ENCODE peak calls at places on chromosomes 1 and 21, in six cellular contexts. V is right atrium auricular region, C is GM23338, A is MM.1S, P is heart left ventricle, U is neural progenitor cell. E is an unnamed sample.

GRCh38 chr1:226867461-226868054 is 2.9 kb upstream of the PSEN2 start:
- DNase-seq in P (no peak), A (no peak), C (peak; percentile 37), U (no peak), V (no peak), E (no peak)

GRCh38 chr1:6123816-6124215 is 56.3 kb downstream of the CHD5 start:
- DNase-seq in A (no peak), V (no peak), C (no peak), P (peak; percentile 7), U (no peak), E (no peak)

GRCh38 chr1:37038079-37038702 is 3.9 kb upstream of the GRIK3 start:
- DNase-seq in C (peak; percentile 63), U (peak; percentile 86), A (no peak), V (no peak), P (peak; percentile 42), E (peak; percentile 33)

GRCh38 chr1:20061866-20062265 is 8.1 kb upstream of the PLA2G5 start:
- DNase-seq in V (peak; percentile 21), C (no peak), P (no peak), U (no peak), A (no peak), E (no peak)

GRCh38 chr21:44813727-44814126 is 4.1 kb downstream of the SUMO3 start:
- DNase-seq in A (no peak), V (no peak), P (no peak), U (no peak), C (no peak), E (no peak)

GRCh38 chr1:117671781-117672501 is 66.1 kb downstream of the TENT5C start:
- DNase-seq in A (no peak), U (peak; percentile 66), V (peak; percentile 75), P (peak; percentile 80), C (peak; percentile 51), E (no peak)

GRCh38 chr1:229940689-229941088 is 126.3 kb upstream of the GALNT2 start:
- DNase-seq in U (no peak), V (no peak), C (no peak), P (no peak), A (no peak), E (no peak)

GRCh38 chr1:116254776-116255175 is 118.3 kb upstream of the ATP1A1 start:
- DNase-seq in P (no peak), U (no peak), C (no peak), A (no peak), V (no peak), E (no peak)

GRCh38 chr1:159510223-159510530 is 25.6 kb downstream of the OR10J5 start:
- DNase-seq in V (no peak), U (no peak), A (no peak), C (no peak), P (no peak), E (no peak)

GRCh38 chr21:45002381-45003204 is 62.8 kb downstream of the SLX9 start:
- DNase-seq in C (no peak), V (no peak), A (no peak), U (no peak), P (peak; percentile 24), E (no peak)

GRCh38 chr1:111471012-111471411 is 2.8 kb upstream of the C1orf162 start:
- DNase-seq in U (no peak), A (no peak), C (no peak), V (no peak), P (peak; percentile 51), E (no peak)

GRCh38 chr1:76547916-76548315 is 319.4 kb upstream of the ST6GALNAC5 start:
- DNase-seq in A (no peak), P (no peak), V (no peak), C (peak; percentile 60), U (peak; percentile 65), E (no peak)

GRCh38 chr21:39077816-39078215 is 105.4 kb downstream of the PSMG1 start:
- DNase-seq in V (no peak), C (no peak), P (no peak), U (no peak), A (no peak), E (no peak)

GRCh38 chr1:146016891-146017290 is 4.6 kb downstream of the HJV start:
- DNase-seq in C (no peak), A (no peak), P (no peak), V (no peak), U (no peak), E (no peak)

GRCh38 chr1:243378666-243379065 is 122.8 kb downstream of the SDCCAG8 start:
- DNase-seq in V (no peak), P (no peak), A (no peak), C (no peak), U (peak; percentile 15), E (no peak)

GRCh38 chr1:224825525-224826000 is 103.9 kb upstream of the DNAH14 start:
- DNase-seq in V (no peak), U (no peak), C (no peak), A (no peak), P (no peak), E (no peak)

GRCh38 chr1:231590453-231591198 is 36.0 kb upstream of the DISC1 start:
- DNase-seq in C (peak; percentile 80), V (no peak), A (peak; percentile 66), U (peak; percentile 67), P (peak; percentile 70), E (peak; percentile 12)

GRCh38 chr1:43527111-43527878 is 3.4 kb upstream of the PTPRF start:
- DNase-seq in A (no peak), C (no peak), V (no peak), P (peak; percentile 71), U (no peak), E (no peak)

GRCh38 chr1:204296431-204296988 is 63.2 kb downstream of the PLEKHA6 start:
- DNase-seq in A (no peak), V (no peak), C (peak; percentile 55), U (peak; percentile 31), P (peak; percentile 69), E (peak; percentile 84)

GRCh38 chr1:231800071-231800470 is 173.5 kb downstream of the DISC1 start:
- DNase-seq in P (no peak), C (no peak), A (no peak), U (no peak), V (no peak), E (no peak)

GRCh38 chr21:44498280-44498964 is 41.6 kb downstream of the KRTAP10-1 start:
- DNase-seq in P (peak; percentile 18), C (no peak), V (no peak), A (no peak), U (no peak), E (no peak)

GRCh38 chr1:155919801-155920200 is 8.7 kb upstream of the RIT1 start:
- DNase-seq in U (no peak), A (no peak), P (no peak), C (no peak), V (no peak), E (no peak)

GRCh38 chr1:4594286-4594991 is 60.0 kb upstream of the AJAP1 start:
- DNase-seq in V (no peak), C (no peak), U (no peak), P (no peak), A (no peak), E (no peak)

GRCh38 chr1:201763439-201764140 is 65.4 kb upstream of the IPO9 start:
- DNase-seq in C (no peak), V (no peak), U (peak; percentile 66), P (no peak), A (peak; percentile 57), E (no peak)

GRCh38 chr1:233268389-233269022 is 27.0 kb downstream of the PCNX2 start:
- DNase-seq in U (no peak), V (no peak), A (no peak), C (no peak), P (no peak), E (no peak)

GRCh38 chr1:164838786-164839185 is 279.8 kb downstream of the PBX1 start:
- DNase-seq in U (no peak), C (no peak), V (no peak), A (no peak), P (no peak), E (no peak)

GRCh38 chr21:45825209-45825602 is 156.4 kb upstream of the COL6A1 start:
- DNase-seq in A (no peak), P (no peak), C (no peak), U (no peak), V (no peak), E (no peak)

GRCh38 chr1:8040586-8040985 is 14.5 kb upstream of the ERRFI1 start:
- DNase-seq in C (no peak), U (no peak), A (no peak), V (peak; percentile 88), P (peak; percentile 76), E (peak; percentile 83)

GRCh38 chr1:215277537-215277936 is 195.0 kb downstream of the KCNK2 start:
- DNase-seq in V (no peak), C (no peak), A (no peak), U (no peak), P (no peak), E (no peak)

GRCh38 chr1:183590225-183591191 is at the start of gene NCF2:
- DNase-seq in A (peak; percentile 58), P (peak; percentile 46), U (no peak), V (no peak), C (no peak), E (no peak)
- H3K27ac ChIP-seq in A (peak within 1 kb of the TSS; percentile 91), P (peak within 1 kb of the TSS; percentile 62), U (no peak within 1 kb of the TSS), V (peak within 1 kb of the TSS; percentile 42), C (no peak within 1 kb of the TSS), E (no peak within 1 kb of the TSS)

GRCh38 chr1:109773900-109774485 is 10.3 kb upstream of the EPS8L3 start:
- DNase-seq in U (no peak), A (no peak), V (no peak), C (no peak), P (peak; percentile 22), E (no peak)
- H3K4me1 ChIP-seq in U (peaks cover 7% of the 10 kb centered on the region), A (no peaks in the 10 kb centered on the region), V (peaks cover 12% of the 10 kb centered on the region), C (no peaks in the 10 kb centered on the region), P (peaks cover 15% of the 10 kb centered on the region), E (peaks cover 6% of the 10 kb centered on the region)

GRCh38 chr1:220151454-220151853 is 57.5 kb downstream of the IARS2 start:
- DNase-seq in A (no peak), U (no peak), C (no peak), P (peak; percentile 71), V (no peak), E (no peak)
- H3K27me3 ChIP-seq in A (no peaks in the 10 kb centered on the region), U (no peaks in the 10 kb centered on the region), C (no peaks in the 10 kb centered on the region), P (no peaks in the 10 kb centered on the region), V (no peaks in the 10 kb centered on the region), E (no peaks in the 10 kb centered on the region)

GRCh38 chr1:150056407-150056806 is 11.2 kb upstream of the VPS45 start:
- DNase-seq in P (no peak), V (no peak), U (no peak), C (no peak), A (no peak), E (no peak)

GRCh38 chr1:150061632-150062101 is 5.9 kb upstream of the VPS45 start:
- DNase-seq in V (no peak), U (no peak), P (no peak), C (no peak), A (no peak), E (no peak)

GRCh38 chr1:150062113-150062512 is 5.5 kb upstream of the VPS45 start:
- DNase-seq in P (no peak), V (no peak), U (no peak), C (no peak), A (no peak), E (no peak)

GRCh38 chr1:150065184-150065871 is 2.2 kb upstream of the VPS45 start:
- DNase-seq in P (no peak), C (no peak), A (no peak), U (no peak), V (no peak), E (no peak)

DNA sequence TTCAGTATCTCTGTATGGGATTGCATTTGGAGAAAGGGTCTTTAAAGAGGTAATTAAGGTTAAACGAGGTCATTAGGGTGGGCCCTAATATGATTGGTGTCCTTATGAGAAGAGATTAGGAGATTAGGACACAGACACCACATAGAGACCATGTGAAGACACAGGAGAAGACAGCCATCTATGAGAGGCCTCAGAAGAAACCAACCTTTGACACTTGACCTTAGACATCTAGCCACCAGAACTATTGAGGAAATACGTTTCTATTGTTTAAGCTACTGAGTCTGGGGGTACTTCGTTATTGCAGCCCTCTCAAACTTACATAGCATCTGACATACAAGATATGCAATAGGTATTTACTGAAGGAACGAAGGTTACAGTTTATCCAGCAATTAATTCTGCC is 7.3 kb upstream of the VPS45 start:
- DNase-seq in U (no peak), A (no peak), V (no peak), C (no peak), P (no peak), E (no peak)
- H3K27ac ChIP-seq in U (no peak overlapping the region), A (no peak overlapping the region), V (no peak overlapping the region), C (no peak overlapping the region), P (no peak overlapping the region), E (no peak overlapping the region)

E was measured in SJCRH30.